ENCODE peak calls at places on chromosomes 7 and 10, in seven cellular contexts. P is activated T-helper 1 cell treated with Interleukin-2 at 50 U/mL for 16 hours, D is endothelial cell, A is T-cell, R is activated gamma-delta T cell treated with Interleukin-2 at 50 U/mL for 16 hours, W is HT-29, S is iris pigment epithelial cell. N is an unnamed sample.

GRCh38 chr7:24572421-24573007 is 738 bp upstream of the PALS2 start:
- DNase-seq in P (no peak), D (peak; percentile 9), A (peak; percentile 1), R (peak; percentile 21), W (peak; percentile 55), S (peak; percentile 40), N (peak; percentile 40)

GRCh38 chr10:63712717-63713115 is 191.5 kb downstream of the REEP3 start:
- DNase-seq in P (no peak), D (no peak), A (no peak), R (no peak), W (no peak), S (no peak), N (peak; percentile 45)

GRCh38 chr7:156432018-156432417 is 208.6 kb upstream of the RNF32 start:
- DNase-seq in P (no peak), D (no peak), A (no peak), R (no peak), W (no peak), S (no peak), N (no peak)

GRCh38 chr10:133134411-133135115 is 25.5 kb upstream of the KNDC1 start:
- DNase-seq in P (no peak), D (no peak), A (no peak), R (no peak), W (no peak), S (no peak), N (no peak)

GRCh38 chr10:126867567-126868365 is 37.5 kb upstream of the DOCK1 start:
- DNase-seq in P (no peak), D (no peak), A (no peak), R (no peak), W (no peak), S (peak; percentile 74), N (no peak)

GRCh38 chr10:132408367-132408781 is 11.4 kb downstream of the PWWP2B start:
- DNase-seq in P (no peak), D (no peak), A (no peak), R (no peak), W (peak; percentile 66), S (no peak), N (no peak)

GRCh38 chr10:71082930-71083329 is 129.4 kb upstream of the UNC5B start:
- DNase-seq in P (no peak), D (no peak), A (no peak), R (no peak), W (no peak), S (no peak), N (no peak)

GRCh38 chr7:70390251-70390650 is 741.7 kb upstream of the GALNT17 start:
- DNase-seq in P (no peak), D (no peak), A (no peak), R (no peak), W (no peak), S (no peak), N (no peak)

GRCh38 chr7:91420606-91421390 is 156.6 kb downstream of the FZD1 start:
- DNase-seq in P (no peak), D (no peak), A (no peak), R (no peak), W (no peak), S (no peak), N (no peak)

GRCh38 chr7:116572036-116572435 is 47.2 kb downstream of the CAV1 start:
- DNase-seq in P (no peak), D (no peak), A (no peak), R (no peak), W (no peak), S (no peak), N (no peak)

GRCh38 chr7:964401-965231 is 10.1 kb upstream of the ADAP1 start:
- DNase-seq in P (no peak), D (no peak), A (no peak), R (no peak), W (peak; percentile 80), S (no peak), N (peak; percentile 65)

GRCh38 chr10:130623680-130624271 is 487.6 kb downstream of the GLRX3 start:
- DNase-seq in P (no peak), D (no peak), A (no peak), R (no peak), W (no peak), S (no peak), N (no peak)

GRCh38 chr10:126705951-126706565 is 35.6 kb upstream of the C10orf90 start:
- DNase-seq in P (no peak), D (no peak), A (no peak), R (no peak), W (no peak), S (no peak), N (peak; percentile 1)

GRCh38 chr10:3091346-3091787 is 24.0 kb downstream of the PFKP start:
- DNase-seq in P (no peak), D (no peak), A (no peak), R (no peak), W (peak; percentile 85), S (peak; percentile 99), N (no peak)

GRCh38 chr7:34748244-34749039 is 90.4 kb downstream of the NPSR1 start:
- DNase-seq in P (no peak), D (no peak), A (no peak), R (no peak), W (peak; percentile 99), S (peak; percentile 51), N (no peak)

GRCh38 chr7:13217762-13218161 is 530.3 kb downstream of the ARL4A start:
- DNase-seq in P (no peak), D (no peak), A (no peak), R (no peak), W (no peak), S (no peak), N (no peak)